ENCODE peak calls at places on chromosomes 4 and X, in six cellular contexts. One of them, this sample, is unnamed.

GRCh38 chr4:173257732-173258717 is 76.1 kb downstream of the HMGB2 start:
- DNase-seq in heart left ventricle: peak; percentile 57
- DNase-seq in HTR-8/SVneo: peak; percentile 48
- DNase-seq in stimulated activated CD8-positive, alpha-beta memory T cell treated with anti-CD3 and anti-CD28 coated beads, Interleukin-4, amount 100 ng/mL, for 24 hours: peak; percentile 27
- DNase-seq in stimulated activated CD4-positive, alpha-beta T cell treated with anti-CD3 and anti-CD28 coated beads, Interleukin-15, amount 100 ng/mL, for 1 hour: no peak
- DNase-seq in PC-3: peak; percentile 73
- DNase-seq in this sample: peak; percentile 31

GRCh38 chr4:150582881-150583286 is 933 bp downstream of the MAB21L2 start:
- DNase-seq in HTR-8/SVneo: peak; percentile 21
- DNase-seq in PC-3: no peak
- DNase-seq in heart left ventricle: no peak
- DNase-seq in stimulated activated CD8-positive, alpha-beta memory T cell treated with anti-CD3 and anti-CD28 coated beads, Interleukin-4, amount 100 ng/mL, for 24 hours: no peak
- DNase-seq in stimulated activated CD4-positive, alpha-beta T cell treated with anti-CD3 and anti-CD28 coated beads, Interleukin-15, amount 100 ng/mL, for 1 hour: no peak
- DNase-seq in this sample: no peak

GRCh38 chr4:141802324-141802723 is 165.9 kb downstream of the IL15 start:
- DNase-seq in HTR-8/SVneo: peak; percentile 12
- DNase-seq in PC-3: peak; percentile 84
- DNase-seq in stimulated activated CD8-positive, alpha-beta memory T cell treated with anti-CD3 and anti-CD28 coated beads, Interleukin-4, amount 100 ng/mL, for 24 hours: no peak
- DNase-seq in heart left ventricle: no peak
- DNase-seq in stimulated activated CD4-positive, alpha-beta T cell treated with anti-CD3 and anti-CD28 coated beads, Interleukin-15, amount 100 ng/mL, for 1 hour: no peak
- DNase-seq in this sample: no peak

GRCh38 chr4:52825311-52826090 is 36.6 kb upstream of the RASL11B start:
- DNase-seq in HTR-8/SVneo: no peak
- DNase-seq in stimulated activated CD8-positive, alpha-beta memory T cell treated with anti-CD3 and anti-CD28 coated beads, Interleukin-4, amount 100 ng/mL, for 24 hours: no peak
- DNase-seq in stimulated activated CD4-positive, alpha-beta T cell treated with anti-CD3 and anti-CD28 coated beads, Interleukin-15, amount 100 ng/mL, for 1 hour: no peak
- DNase-seq in PC-3: peak; percentile 56
- DNase-seq in heart left ventricle: no peak
- DNase-seq in this sample: no peak

GRCh38 chrX:118593407-118593806 is 97.8 kb downstream of the DOCK11 start:
- DNase-seq in PC-3: no peak
- DNase-seq in stimulated activated CD8-positive, alpha-beta memory T cell treated with anti-CD3 and anti-CD28 coated beads, Interleukin-4, amount 100 ng/mL, for 24 hours: no peak
- DNase-seq in stimulated activated CD4-positive, alpha-beta T cell treated with anti-CD3 and anti-CD28 coated beads, Interleukin-15, amount 100 ng/mL, for 1 hour: no peak
- DNase-seq in HTR-8/SVneo: no peak
- DNase-seq in heart left ventricle: no peak
- DNase-seq in this sample: no peak

GRCh38 chr4:101187837-101188236 is 159.5 kb downstream of the PPP3CA start:
- DNase-seq in HTR-8/SVneo: no peak
- DNase-seq in stimulated activated CD4-positive, alpha-beta T cell treated with anti-CD3 and anti-CD28 coated beads, Interleukin-15, amount 100 ng/mL, for 1 hour: no peak
- DNase-seq in heart left ventricle: no peak
- DNase-seq in PC-3: peak; percentile 56
- DNase-seq in stimulated activated CD8-positive, alpha-beta memory T cell treated with anti-CD3 and anti-CD28 coated beads, Interleukin-4, amount 100 ng/mL, for 24 hours: no peak
- DNase-seq in this sample: no peak

GRCh38 chrX:99415470-99415869 is 994.6 kb downstream of the PCDH19 start:
- DNase-seq in HTR-8/SVneo: no peak
- DNase-seq in stimulated activated CD8-positive, alpha-beta memory T cell treated with anti-CD3 and anti-CD28 coated beads, Interleukin-4, amount 100 ng/mL, for 24 hours: no peak
- DNase-seq in PC-3: no peak
- DNase-seq in heart left ventricle: no peak
- DNase-seq in stimulated activated CD4-positive, alpha-beta T cell treated with anti-CD3 and anti-CD28 coated beads, Interleukin-15, amount 100 ng/mL, for 1 hour: no peak
- DNase-seq in this sample: no peak

GRCh38 chr4:169571435-169571834 is 40.9 kb downstream of the NEK1 start:
- DNase-seq in stimulated activated CD8-positive, alpha-beta memory T cell treated with anti-CD3 and anti-CD28 coated beads, Interleukin-4, amount 100 ng/mL, for 24 hours: no peak
- DNase-seq in heart left ventricle: no peak
- DNase-seq in HTR-8/SVneo: no peak
- DNase-seq in PC-3: no peak
- DNase-seq in stimulated activated CD4-positive, alpha-beta T cell treated with anti-CD3 and anti-CD28 coated beads, Interleukin-15, amount 100 ng/mL, for 1 hour: no peak
- DNase-seq in this sample: no peak

GRCh38 chr4:33013280-33013679 is 2293.1 kb downstream of the PCDH7 start:
- DNase-seq in HTR-8/SVneo: no peak
- DNase-seq in stimulated activated CD8-positive, alpha-beta memory T cell treated with anti-CD3 and anti-CD28 coated beads, Interleukin-4, amount 100 ng/mL, for 24 hours: no peak
- DNase-seq in PC-3: no peak
- DNase-seq in heart left ventricle: no peak
- DNase-seq in stimulated activated CD4-positive, alpha-beta T cell treated with anti-CD3 and anti-CD28 coated beads, Interleukin-15, amount 100 ng/mL, for 1 hour: no peak
- DNase-seq in this sample: no peak

GRCh38 chr4:112736718-112737135 is 99.8 kb downstream of the LARP7 start:
- DNase-seq in PC-3: no peak
- DNase-seq in stimulated activated CD8-positive, alpha-beta memory T cell treated with anti-CD3 and anti-CD28 coated beads, Interleukin-4, amount 100 ng/mL, for 24 hours: no peak
- DNase-seq in heart left ventricle: no peak
- DNase-seq in stimulated activated CD4-positive, alpha-beta T cell treated with anti-CD3 and anti-CD28 coated beads, Interleukin-15, amount 100 ng/mL, for 1 hour: no peak
- DNase-seq in HTR-8/SVneo: no peak
- DNase-seq in this sample: no peak

GRCh38 chr4:5199142-5199541 is 147.9 kb downstream of the STK32B start:
- DNase-seq in PC-3: no peak
- DNase-seq in heart left ventricle: no peak
- DNase-seq in stimulated activated CD4-positive, alpha-beta T cell treated with anti-CD3 and anti-CD28 coated beads, Interleukin-15, amount 100 ng/mL, for 1 hour: no peak
- DNase-seq in stimulated activated CD8-positive, alpha-beta memory T cell treated with anti-CD3 and anti-CD28 coated beads, Interleukin-4, amount 100 ng/mL, for 24 hours: no peak
- DNase-seq in HTR-8/SVneo: no peak
- DNase-seq in this sample: no peak

GRCh38 chr4:122857160-122857559 is 30.5 kb downstream of the FGF2 start:
- DNase-seq in stimulated activated CD4-positive, alpha-beta T cell treated with anti-CD3 and anti-CD28 coated beads, Interleukin-15, amount 100 ng/mL, for 1 hour: no peak
- DNase-seq in stimulated activated CD8-positive, alpha-beta memory T cell treated with anti-CD3 and anti-CD28 coated beads, Interleukin-4, amount 100 ng/mL, for 24 hours: no peak
- DNase-seq in PC-3: no peak
- DNase-seq in HTR-8/SVneo: no peak
- DNase-seq in heart left ventricle: no peak
- DNase-seq in this sample: no peak